ENCODE peak calls at places on chromosomes 12 and 14, in nine cellular contexts. One of them, this sample, is unnamed.
A peak's percentile ranks its signal among the peaks of the same experiment; 100 is the strongest.

GRCh38 chr14:34065690-34066391 is 115.0 kb upstream of the EGLN3 start:
- DNase-seq in adrenal gland: no peak
- DNase-seq in hepatocyte: no peak
- DNase-seq in CD8-positive, alpha-beta T cell: no peak
- DNase-seq in cardiac muscle cell: no peak
- DNase-seq in SK-N-SH: no peak
- DNase-seq in A549: no peak
- DNase-seq in AG04450: no peak
- DNase-seq in aorta: no peak
- DNase-seq in this sample: no peak

GRCh38 chr12:3220382-3221321 is 143.5 kb downstream of the TSPAN9 start:
- DNase-seq in adrenal gland: no peak
- DNase-seq in AG04450: no peak
- DNase-seq in cardiac muscle cell: no peak
- DNase-seq in A549: no peak
- DNase-seq in hepatocyte: no peak
- DNase-seq in aorta: no peak
- DNase-seq in SK-N-SH: no peak
- DNase-seq in CD8-positive, alpha-beta T cell: no peak
- DNase-seq in this sample: no peak

GRCh38 chr12:8948711-8949524 is 527 bp downstream of the M6PR start:
- DNase-seq in aorta: no peak
- DNase-seq in CD8-positive, alpha-beta T cell: no peak
- DNase-seq in A549: peak; percentile 28
- DNase-seq in hepatocyte: peak; percentile 44
- DNase-seq in adrenal gland: peak; percentile 35
- DNase-seq in AG04450: no peak
- DNase-seq in SK-N-SH: peak; percentile 23
- DNase-seq in cardiac muscle cell: peak; percentile 18
- DNase-seq in this sample: peak; percentile 40

GRCh38 chr14:26870722-26871121 is 272.9 kb upstream of the NOVA1 start:
- DNase-seq in AG04450: no peak
- DNase-seq in cardiac muscle cell: no peak
- DNase-seq in A549: no peak
- DNase-seq in aorta: no peak
- DNase-seq in CD8-positive, alpha-beta T cell: no peak
- DNase-seq in hepatocyte: no peak
- DNase-seq in SK-N-SH: no peak
- DNase-seq in adrenal gland: no peak
- DNase-seq in this sample: no peak

GRCh38 chr12:51974646-51975045 is 23.1 kb downstream of the ACVR1B start:
- DNase-seq in CD8-positive, alpha-beta T cell: no peak
- DNase-seq in aorta: no peak
- DNase-seq in adrenal gland: no peak
- DNase-seq in SK-N-SH: no peak
- DNase-seq in cardiac muscle cell: no peak
- DNase-seq in A549: no peak
- DNase-seq in hepatocyte: no peak
- DNase-seq in AG04450: no peak
- DNase-seq in this sample: no peak

GRCh38 chr12:94963649-94964048 is 39.8 kb downstream of the NDUFA12 start:
- DNase-seq in AG04450: no peak
- DNase-seq in SK-N-SH: no peak
- DNase-seq in A549: no peak
- DNase-seq in cardiac muscle cell: no peak
- DNase-seq in aorta: no peak
- DNase-seq in hepatocyte: no peak
- DNase-seq in adrenal gland: no peak
- DNase-seq in CD8-positive, alpha-beta T cell: no peak
- DNase-seq in this sample: no peak

GRCh38 chr12:117547209-117547608 is 185.8 kb upstream of the NOS1 start:
- DNase-seq in aorta: no peak
- DNase-seq in SK-N-SH: no peak
- DNase-seq in A549: no peak
- DNase-seq in adrenal gland: no peak
- DNase-seq in hepatocyte: no peak
- DNase-seq in cardiac muscle cell: no peak
- DNase-seq in CD8-positive, alpha-beta T cell: no peak
- DNase-seq in AG04450: no peak
- DNase-seq in this sample: no peak

GRCh38 chr12:79238246-79238645 is 373.7 kb downstream of the SYT1 start:
- DNase-seq in AG04450: no peak
- DNase-seq in adrenal gland: no peak
- DNase-seq in aorta: no peak
- DNase-seq in hepatocyte: no peak
- DNase-seq in A549: no peak
- DNase-seq in cardiac muscle cell: no peak
- DNase-seq in CD8-positive, alpha-beta T cell: no peak
- DNase-seq in SK-N-SH: no peak
- DNase-seq in this sample: no peak

GRCh38 chr12:6376079-6376941 is 947 bp upstream of the SCNN1A start:
- DNase-seq in CD8-positive, alpha-beta T cell: no peak
- DNase-seq in adrenal gland: peak; percentile 74
- DNase-seq in A549: peak; percentile 86
- DNase-seq in cardiac muscle cell: peak; percentile 53
- DNase-seq in SK-N-SH: peak; percentile 55
- DNase-seq in hepatocyte: peak; percentile 75
- DNase-seq in aorta: peak; percentile 73
- DNase-seq in AG04450: no peak
- DNase-seq in this sample: peak; percentile 75

GRCh38 chr12:104280703-104281458 is 22.7 kb upstream of the EID3 start:
- DNase-seq in SK-N-SH: no peak
- DNase-seq in CD8-positive, alpha-beta T cell: no peak
- DNase-seq in A549: peak; percentile 67
- DNase-seq in hepatocyte: peak; percentile 33
- DNase-seq in AG04450: peak; percentile 85
- DNase-seq in aorta: no peak
- DNase-seq in cardiac muscle cell: no peak
- DNase-seq in adrenal gland: peak; percentile 77
- DNase-seq in this sample: no peak

GRCh38 chr12:104282109-104282508 is 21.4 kb upstream of the EID3 start:
- DNase-seq in adrenal gland: no peak
- DNase-seq in SK-N-SH: no peak
- DNase-seq in CD8-positive, alpha-beta T cell: no peak
- DNase-seq in cardiac muscle cell: no peak
- DNase-seq in hepatocyte: no peak
- DNase-seq in aorta: no peak
- DNase-seq in AG04450: no peak
- DNase-seq in A549: no peak
- DNase-seq in this sample: no peak

GRCh38 chr12:104281636-104282035 is 21.9 kb upstream of the EID3 start:
- DNase-seq in A549: no peak
- DNase-seq in SK-N-SH: no peak
- DNase-seq in adrenal gland: no peak
- DNase-seq in hepatocyte: no peak
- DNase-seq in AG04450: no peak
- DNase-seq in aorta: no peak
- DNase-seq in CD8-positive, alpha-beta T cell: no peak
- DNase-seq in cardiac muscle cell: no peak
- DNase-seq in this sample: no peak

GRCh38 chr12:104279164-104279563 is 24.4 kb upstream of the EID3 start:
- DNase-seq in SK-N-SH: no peak
- DNase-seq in aorta: no peak
- DNase-seq in adrenal gland: no peak
- DNase-seq in CD8-positive, alpha-beta T cell: no peak
- DNase-seq in hepatocyte: no peak
- DNase-seq in cardiac muscle cell: no peak
- DNase-seq in A549: no peak
- DNase-seq in AG04450: no peak
- DNase-seq in this sample: no peak

GRCh38 chr12:104280111-104280510 is 23.4 kb upstream of the EID3 start:
- DNase-seq in cardiac muscle cell: no peak
- DNase-seq in hepatocyte: no peak
- DNase-seq in AG04450: no peak
- DNase-seq in SK-N-SH: no peak
- DNase-seq in adrenal gland: no peak
- DNase-seq in aorta: no peak
- DNase-seq in A549: peak; percentile 36
- DNase-seq in CD8-positive, alpha-beta T cell: no peak
- DNase-seq in this sample: no peak
- H3K27ac ChIP-seq in cardiac muscle cell: no peak overlapping the region
- H3K27ac ChIP-seq in hepatocyte: no peak overlapping the region
- H3K27ac ChIP-seq in AG04450: peak overlapping the region; percentile 98
- H3K27ac ChIP-seq in SK-N-SH: peak overlapping the region; percentile 89
- H3K27ac ChIP-seq in adrenal gland: peak overlapping the region; percentile 89
- H3K27ac ChIP-seq in aorta: peak overlapping the region; percentile 53
- H3K27ac ChIP-seq in A549: peak overlapping the region; percentile 98
- H3K27ac ChIP-seq in CD8-positive, alpha-beta T cell: no peak overlapping the region
- H3K27ac ChIP-seq in this sample: no peak overlapping the region

DNA sequence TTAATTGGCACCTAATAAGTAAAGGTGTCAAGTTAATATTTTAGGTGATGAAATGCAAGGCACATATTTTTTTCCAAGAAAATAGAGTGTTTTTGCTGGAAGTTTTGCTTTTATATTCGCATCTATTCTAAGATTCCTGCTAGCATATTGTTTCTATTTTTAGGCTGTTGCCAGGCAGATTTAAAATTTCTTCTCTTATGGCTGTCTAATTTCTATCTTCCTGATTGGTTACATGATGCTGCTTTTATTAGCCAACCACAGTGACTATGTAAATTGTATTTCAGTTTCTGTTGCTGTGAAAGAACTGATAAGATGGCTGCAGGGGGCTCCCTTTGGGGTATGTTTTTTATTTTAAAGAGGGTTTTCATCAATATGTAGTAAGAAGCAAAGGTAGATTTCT is 42.7 kb downstream of the ATF7IP start:
- DNase-seq in aorta: no peak
- DNase-seq in AG04450: no peak
- DNase-seq in SK-N-SH: peak; percentile 13
- DNase-seq in cardiac muscle cell: peak; percentile 33
- DNase-seq in A549: no peak
- DNase-seq in adrenal gland: no peak
- DNase-seq in CD8-positive, alpha-beta T cell: no peak
- DNase-seq in hepatocyte: no peak
- DNase-seq in this sample: no peak
- H3K4me3 ChIP-seq in aorta: peak overlapping the region; percentile 26
- H3K4me3 ChIP-seq in AG04450: no peak overlapping the region
- H3K4me3 ChIP-seq in SK-N-SH: no peak overlapping the region
- H3K4me3 ChIP-seq in cardiac muscle cell: no peak overlapping the region
- H3K4me3 ChIP-seq in A549: no peak overlapping the region
- H3K4me3 ChIP-seq in adrenal gland: no peak overlapping the region
- H3K4me3 ChIP-seq in CD8-positive, alpha-beta T cell: no peak overlapping the region
- H3K4me3 ChIP-seq in hepatocyte: no peak overlapping the region
- H3K4me3 ChIP-seq in this sample: no peak overlapping the region

DNA sequence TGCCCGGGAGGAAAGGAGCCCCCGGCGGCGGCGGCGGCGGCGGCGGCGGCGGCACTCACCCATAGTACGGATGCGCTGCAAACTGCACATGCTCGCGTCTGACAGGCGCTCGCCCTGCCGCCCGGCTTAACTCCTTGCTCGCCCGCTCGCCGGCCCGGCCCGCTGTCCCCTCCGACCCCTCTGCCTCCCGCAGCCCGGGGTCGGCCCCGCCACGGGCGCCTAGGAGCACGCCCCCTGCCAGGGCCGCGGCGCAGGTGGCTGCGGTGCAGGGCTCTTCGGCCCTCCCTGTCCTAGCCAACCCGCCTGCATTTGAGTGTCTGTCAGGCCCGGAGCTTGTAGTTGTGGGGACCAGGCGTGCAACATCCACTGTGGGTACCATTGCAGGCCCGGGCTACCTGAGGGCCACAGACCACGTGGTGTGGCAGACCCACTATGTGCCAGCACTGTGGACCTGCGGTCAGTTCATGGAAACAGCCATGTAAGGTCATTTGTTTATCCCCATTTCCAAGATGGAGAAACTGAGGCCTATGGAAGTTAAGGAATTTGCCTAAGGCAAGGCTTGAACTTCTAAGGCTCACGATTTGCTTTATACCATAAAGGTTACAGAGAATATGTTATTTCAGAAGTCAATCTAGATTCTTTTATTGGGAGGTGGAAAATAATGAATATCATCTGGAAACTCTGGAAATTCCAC is 17.6 kb upstream of the PLEKHH1 start:
- DNase-seq in A549: peak; percentile 37
- DNase-seq in cardiac muscle cell: no peak
- DNase-seq in adrenal gland: peak; percentile 29
- DNase-seq in SK-N-SH: no peak
- DNase-seq in AG04450: no peak
- DNase-seq in aorta: peak; percentile 44
- DNase-seq in CD8-positive, alpha-beta T cell: no peak
- DNase-seq in hepatocyte: no peak
- DNase-seq in this sample: peak; percentile 62
- H3K27ac ChIP-seq in A549: peak overlapping the region; percentile 88
- H3K27ac ChIP-seq in cardiac muscle cell: no peak overlapping the region
- H3K27ac ChIP-seq in adrenal gland: peak overlapping the region; percentile 91
- H3K27ac ChIP-seq in SK-N-SH: no peak overlapping the region
- H3K27ac ChIP-seq in AG04450: no peak overlapping the region
- H3K27ac ChIP-seq in aorta: no peak overlapping the region
- H3K27ac ChIP-seq in CD8-positive, alpha-beta T cell: peak overlapping the region; percentile 6
- H3K27ac ChIP-seq in hepatocyte: no peak overlapping the region
- H3K27ac ChIP-seq in this sample: peak overlapping the region; percentile 74

GRCh38 chr14:22838631-22839041 is 2.3 kb downstream of the MMP14 start:
- DNase-seq in aorta: peak; percentile 65
- DNase-seq in AG04450: no peak
- DNase-seq in A549: no peak
- DNase-seq in hepatocyte: peak; percentile 40
- DNase-seq in cardiac muscle cell: no peak
- DNase-seq in CD8-positive, alpha-beta T cell: no peak
- DNase-seq in adrenal gland: peak; percentile 21
- DNase-seq in SK-N-SH: no peak
- DNase-seq in this sample: no peak

GRCh38 chr14:22837059-22837749 is 819 bp downstream of the MMP14 start:
- DNase-seq in aorta: peak; percentile 78
- DNase-seq in SK-N-SH: peak; percentile 62
- DNase-seq in adrenal gland: peak; percentile 75
- DNase-seq in CD8-positive, alpha-beta T cell: no peak
- DNase-seq in A549: no peak
- DNase-seq in hepatocyte: peak; percentile 79
- DNase-seq in AG04450: no peak
- DNase-seq in cardiac muscle cell: peak; percentile 64
- DNase-seq in this sample: peak; percentile 64

GRCh38 chr14:22841311-22841710 is 4.9 kb downstream of the MMP14 start:
- DNase-seq in adrenal gland: no peak
- DNase-seq in A549: no peak
- DNase-seq in hepatocyte: no peak
- DNase-seq in SK-N-SH: no peak
- DNase-seq in AG04450: no peak
- DNase-seq in aorta: no peak
- DNase-seq in CD8-positive, alpha-beta T cell: no peak
- DNase-seq in cardiac muscle cell: no peak
- DNase-seq in this sample: no peak

GRCh38 chr14:22837750-22838538 is 1.6 kb downstream of the MMP14 start:
- DNase-seq in hepatocyte: peak; percentile 55
- DNase-seq in cardiac muscle cell: no peak
- DNase-seq in SK-N-SH: no peak
- DNase-seq in A549: no peak
- DNase-seq in AG04450: no peak
- DNase-seq in adrenal gland: peak; percentile 57
- DNase-seq in CD8-positive, alpha-beta T cell: no peak
- DNase-seq in aorta: peak; percentile 79
- DNase-seq in this sample: peak; percentile 62

GRCh38 chr14:22839159-22839779 is 2.9 kb downstream of the MMP14 start:
- DNase-seq in hepatocyte: no peak
- DNase-seq in SK-N-SH: no peak
- DNase-seq in cardiac muscle cell: no peak
- DNase-seq in A549: no peak
- DNase-seq in CD8-positive, alpha-beta T cell: no peak
- DNase-seq in adrenal gland: peak; percentile 74
- DNase-seq in aorta: no peak
- DNase-seq in AG04450: no peak
- DNase-seq in this sample: no peak
- H3K4me3 ChIP-seq in hepatocyte: peak overlapping the region; percentile 89
- H3K4me3 ChIP-seq in SK-N-SH: peak overlapping the region; percentile 6
- H3K4me3 ChIP-seq in cardiac muscle cell: no peak overlapping the region
- H3K4me3 ChIP-seq in A549: no peak overlapping the region
- H3K4me3 ChIP-seq in CD8-positive, alpha-beta T cell: no peak overlapping the region
- H3K4me3 ChIP-seq in adrenal gland: no peak overlapping the region
- H3K4me3 ChIP-seq in aorta: peak overlapping the region; percentile 5
- H3K4me3 ChIP-seq in AG04450: peak overlapping the region; percentile 89
- H3K4me3 ChIP-seq in this sample: no peak overlapping the region